ENCODE peak calls at places on chromosome 1, in six cellular contexts. M, U, I, A, C and O are unnamed samples.

GRCh38 chr1:17684810-17685209 is 70.3 kb upstream of the ACTL8 start:
- DNase-seq in I (no peak), U (no peak), C (no peak), A (no peak), M (no peak), O (no peak)

GRCh38 chr1:204751480-204751879 is 65.9 kb upstream of the LRRN2 start:
- DNase-seq in C (no peak), A (no peak), M (no peak), U (no peak), I (no peak), O (no peak)

GRCh38 chr1:218496561-218496960 is 151.4 kb downstream of the TGFB2 start:
- DNase-seq in A (no peak), I (peak), C (no peak), U (no peak), M (peak), O (peak)

GRCh38 chr1:61079276-61079897 is 3.0 kb upstream of the NFIA start:
- DNase-seq in C (no peak), U (no peak), M (no peak), A (no peak), I (peak), O (no peak)

GRCh38 chr1:116164056-116164889 is 53.1 kb downstream of the MAB21L3 start:
- DNase-seq in M (no peak), A (peak), U (no peak), I (no peak), C (no peak), O (peak)

GRCh38 chr1:39427912-39428311 is 63.5 kb upstream of the BMP8A start:
- DNase-seq in A (no peak), C (no peak), I (no peak), U (no peak), M (no peak), O (no peak)

GRCh38 chr1:65509912-65510680 is 89.6 kb downstream of the LEPR start:
- DNase-seq in A (no peak), M (no peak), I (no peak), U (no peak), C (no peak), O (peak)

GRCh38 chr1:110153407-110153950 is 3.2 kb downstream of the SLC6A17 start:
- DNase-seq in U (no peak), A (no peak), M (no peak), C (no peak), I (no peak), O (no peak)

GRCh38 chr1:16237343-16237830 is 404 bp upstream of the CPLANE2 start:
- DNase-seq in M (no peak), U (no peak), I (no peak), C (no peak), A (no peak), O (no peak)

GRCh38 chr1:112698366-112699310 is 8.3 kb downstream of the RHOC start:
- DNase-seq in M (no peak), I (peak), C (peak), U (peak), A (peak), O (peak)

GRCh38 chr1:200437088-200437487 is 27.3 kb upstream of the ZNF281 start:
- DNase-seq in M (no peak), A (no peak), C (no peak), I (no peak), U (no peak), O (no peak)

GRCh38 chr1:154812911-154813816 is 56.9 kb downstream of the KCNN3 start:
- DNase-seq in A (peak), M (peak), U (peak), I (peak), C (peak), O (peak)

GRCh38 chr1:110390096-110390495 is 730 bp downstream of the SLC16A4 start:
- DNase-seq in A (no peak), I (peak), M (no peak), U (no peak), C (peak), O (no peak)

GRCh38 chr1:178931843-178932551 is 61.1 kb upstream of the ANGPTL1 start:
- DNase-seq in C (peak), I (peak), A (peak), U (no peak), M (no peak), O (peak)

GRCh38 chr1:110059133-110059863 is 11.2 kb downstream of the ALX3 start:
- DNase-seq in I (no peak), C (no peak), U (no peak), M (no peak), A (no peak), O (peak)

GRCh38 chr1:223711173-223711572 is 1.2 kb upstream of the CAPN2 start:
- DNase-seq in C (no peak), A (no peak), M (no peak), I (no peak), U (no peak), O (peak)

GRCh38 chr1:110056284-110056680 is 14.2 kb downstream of the ALX3 start:
- DNase-seq in C (no peak), M (no peak), I (no peak), U (no peak), A (no peak), O (no peak)

GRCh38 chr1:36728051-36728450 is 245.3 kb upstream of the CSF3R start:
- DNase-seq in M (no peak), I (no peak), U (no peak), C (no peak), A (no peak), O (no peak)

GRCh38 chr1:67336783-67337182 is 29.1 kb downstream of the IL12RB2 start:
- DNase-seq in U (no peak), C (no peak), I (no peak), A (no peak), M (no peak), O (peak)

GRCh38 chr1:45954401-45954847 is 151.0 kb downstream of the MAST2 start:
- DNase-seq in M (peak), I (peak), A (no peak), C (no peak), U (no peak), O (no peak)

GRCh38 chr1:206030714-206031113 is 7.0 kb upstream of the CTSE start:
- DNase-seq in M (peak), I (peak), U (peak), A (peak), C (peak), O (peak)

GRCh38 chr1:231803353-231803752 is 176.8 kb downstream of the DISC1 start:
- DNase-seq in C (no peak), M (no peak), A (no peak), I (no peak), U (no peak), O (peak)

GRCh38 chr1:203089001-203089650 is 3.3 kb upstream of the MYOG start:
- DNase-seq in M (peak), U (no peak), I (no peak), A (no peak), C (no peak), O (no peak)

GRCh38 chr1:225700889-225701465 is 48.1 kb upstream of the ENAH start:
- DNase-seq in I (no peak), C (no peak), U (no peak), A (no peak), M (no peak), O (no peak)

GRCh38 chr1:6519935-6520621 is 28.6 kb upstream of the PLEKHG5 start:
- DNase-seq in C (peak), A (no peak), I (peak), U (no peak), M (peak), O (peak)

GRCh38 chr1:940121-941026 is 16.7 kb downstream of the SAMD11 start:
- DNase-seq in C (peak), I (peak), U (peak), A (peak), M (no peak), O (peak)

GRCh38 chr1:109762821-109763645 is 690 bp downstream of the EPS8L3 start:
- DNase-seq in A (peak), I (peak), M (no peak), U (no peak), C (peak), O (peak)

GRCh38 chr1:109048335-109048734 is 6.4 kb upstream of the WDR47 start:
- DNase-seq in U (no peak), C (no peak), A (no peak), M (no peak), I (no peak), O (no peak)

GRCh38 chr1:95207223-95207935 is 26.6 kb upstream of the RWDD3 start:
- DNase-seq in C (no peak), M (no peak), A (no peak), I (no peak), U (no peak), O (peak)

GRCh38 chr1:201500670-201501120 is 6.2 kb downstream of the CSRP1 start:
- DNase-seq in A (peak), C (peak), I (no peak), U (no peak), M (no peak), O (peak)

GRCh38 chr1:52880226-52880625 is 37.7 kb downstream of the ZYG11A start:
- DNase-seq in A (no peak), I (no peak), M (no peak), U (no peak), C (no peak), O (no peak)

GRCh38 chr1:240074422-240074821 is 17.3 kb upstream of the FMN2 start:
- DNase-seq in I (no peak), M (no peak), A (no peak), U (no peak), C (no peak), O (no peak)

GRCh38 chr1:33607444-33608005 is 135.1 kb downstream of the ZSCAN20 start:
- DNase-seq in U (no peak), I (no peak), C (peak), M (no peak), A (no peak), O (no peak)

GRCh38 chr1:115138271-115138670 is 49.0 kb upstream of the TSPAN2 start:
- DNase-seq in M (no peak), I (no peak), U (no peak), A (no peak), C (no peak), O (no peak)

GRCh38 chr1:4745560-4745959 is 91.2 kb downstream of the AJAP1 start:
- DNase-seq in I (no peak), U (no peak), A (no peak), M (no peak), C (no peak), O (no peak)

GRCh38 chr1:2587071-2587859 is 688 bp downstream of the PRXL2B start:
- DNase-seq in A (peak), C (no peak), M (no peak), I (no peak), U (no peak), O (peak)
- H3K27ac ChIP-seq in A (peak), C (no peak), M (peak), I (peak), U (peak), O (no peak)

GRCh38 chr1:220708929-220709801 is 19.0 kb downstream of the C1orf115 start:
- DNase-seq in C (no peak), M (no peak), A (no peak), U (no peak), I (no peak), O (no peak)
- H3K27ac ChIP-seq in C (no peak), M (no peak), A (no peak), U (peak), I (no peak), O (no peak)

GRCh38 chr1:23727362-23727811 is 15.9 kb upstream of the ELOA start:
- DNase-seq in M (no peak), A (peak), C (peak), I (peak), U (peak), O (peak)
- H3K27ac ChIP-seq in M (no peak), A (no peak), C (no peak), I (peak), U (peak), O (no peak)

GRCh38 chr1:227760377-227760776 is 25.1 kb downstream of the SNAP47 start:
- DNase-seq in A (no peak), C (peak), M (no peak), U (no peak), I (no peak), O (no peak)

GRCh38 chr1:227759345-227760300 is 24.4 kb downstream of the SNAP47 start:
- DNase-seq in A (no peak), C (peak), I (peak), U (no peak), M (peak), O (no peak)

GRCh38 chr1:227757781-227758180 is 22.5 kb downstream of the SNAP47 start:
- DNase-seq in M (no peak), U (no peak), A (no peak), C (peak), I (no peak), O (no peak)

GRCh38 chr1:227756172-227756959 is 21.1 kb downstream of the SNAP47 start:
- DNase-seq in I (no peak), M (no peak), A (no peak), C (peak), U (no peak), O (peak)

GRCh38 chr1:227758366-227758765 is 23.1 kb downstream of the SNAP47 start:
- DNase-seq in C (peak), M (no peak), I (peak), U (no peak), A (no peak), O (peak)
- H3K27ac ChIP-seq in C (no peak), M (no peak), I (peak), U (no peak), A (peak), O (peak)

DNA sequence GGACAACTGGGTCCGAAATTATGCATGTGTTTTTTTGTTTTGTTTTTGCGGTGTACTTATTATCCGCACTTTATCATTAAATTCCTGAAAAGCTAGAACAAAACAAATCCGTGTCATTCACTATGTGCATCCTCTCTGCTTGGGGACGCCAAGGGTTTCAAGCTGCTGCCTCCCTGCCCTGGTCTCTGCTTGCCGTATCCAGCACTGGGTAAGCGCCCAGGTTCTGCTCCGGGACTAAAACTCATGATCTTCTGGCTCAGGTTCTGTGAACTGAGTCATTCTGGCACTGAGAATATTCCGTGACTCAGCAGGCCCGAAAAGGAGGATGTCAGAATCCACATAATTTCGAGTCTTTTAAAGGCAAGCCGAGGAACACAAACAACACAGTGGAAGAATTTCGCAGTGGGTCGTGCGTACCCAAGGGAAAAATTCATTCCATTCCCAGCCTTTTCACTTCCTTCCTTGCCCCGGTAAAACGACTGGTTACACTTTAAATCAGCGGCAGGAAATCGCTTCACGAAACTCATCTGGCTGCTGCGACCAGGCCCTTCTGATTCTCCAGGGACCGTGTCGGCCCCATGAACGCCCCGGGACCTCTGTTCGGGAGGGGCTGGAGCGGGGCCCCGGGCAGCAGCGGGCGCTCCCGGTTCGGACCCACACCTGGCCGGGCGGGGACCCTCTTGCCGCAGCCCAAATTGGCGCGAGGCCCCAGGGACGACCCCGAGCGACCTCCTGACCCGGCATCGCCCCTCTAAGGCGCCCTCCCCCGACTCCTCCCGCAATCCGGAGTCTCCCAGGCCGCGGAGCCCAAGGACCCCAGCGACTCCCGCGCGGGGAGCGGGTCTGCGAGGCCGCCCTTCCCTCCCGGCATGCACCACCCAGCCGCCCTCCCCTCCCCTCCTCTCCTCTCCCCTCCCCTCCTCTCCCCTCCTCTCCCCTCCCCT is 746 bp upstream of the LAMC1 start:
- DNase-seq in I (peak), A (peak), U (peak), M (peak), C (peak), O (peak)
- H3K27ac ChIP-seq in I (peak), A (peak), U (peak), M (peak), C (peak), O (peak)

DNA sequence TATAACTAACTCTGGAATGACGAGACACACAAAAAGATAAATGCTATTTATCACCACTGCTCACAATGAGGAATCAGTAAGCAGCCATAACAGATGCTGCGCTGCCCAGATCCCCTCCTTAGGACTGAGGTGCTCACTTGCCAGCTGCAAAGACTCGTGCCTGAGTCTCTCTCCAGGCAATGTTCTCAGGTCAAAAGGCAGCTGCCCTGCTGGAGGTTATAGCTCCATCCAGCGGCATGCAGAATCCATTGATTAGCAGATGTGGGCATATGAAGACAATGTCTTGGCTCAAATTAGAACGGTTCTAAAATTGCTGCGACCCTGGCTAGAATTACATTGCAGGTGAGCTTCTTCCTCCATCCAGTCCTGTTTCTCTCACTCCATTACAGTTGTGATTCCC is 328.2 kb upstream of the CHRM3 start:
- DNase-seq in C (no peak), M (no peak), I (no peak), A (no peak), U (no peak), O (no peak)
- H3K27ac ChIP-seq in C (no peak), M (no peak), I (no peak), A (no peak), U (no peak), O (no peak)

GRCh38 chr1:19087737-19088594 is 122.1 kb downstream of the UBR4 start:
- DNase-seq in A (no peak), C (no peak), U (no peak), I (no peak), M (no peak), O (no peak)
- H3K27ac ChIP-seq in A (no peak), C (no peak), U (no peak), I (peak), M (no peak), O (no peak)